ENCODE peak calls at places on chromosome 21, in ten cellular contexts. I is stimulated activated CD4-positive, alpha-beta T cell treated with anti-CD3 and anti-CD28 coated beads, Interleukin-4, amount 100 ng/mL, for 4 hours; S is aorta; R is right cardiac atrium; D is PC-3; K is GM12892; N is iPS-NIHi11; Q is AG04450; H is T follicular helper cell; Z is HS-5. L is an unnamed sample.

GRCh38 chr21:43847301-43847700 is 17.7 kb upstream of the AGPAT3 start:
- DNase-seq in I (no peak), S (no peak), R (no peak), D (no peak), K (no peak), N (no peak), Q (no peak), H (no peak), Z (no peak), L (no peak)

GRCh38 chr21:39137248-39138186 is 45.7 kb downstream of the PSMG1 start:
- DNase-seq in I (no peak), S (no peak), R (no peak), D (peak), K (no peak), N (peak), Q (no peak), H (no peak), Z (no peak), L (no peak)

GRCh38 chr21:45821315-45822001 is 160.1 kb upstream of the COL6A1 start:
- DNase-seq in I (no peak), S (peak), R (no peak), D (no peak), K (no peak), N (no peak), Q (no peak), H (no peak), Z (no peak), L (no peak)

GRCh38 chr21:42565886-42566523 is 52.4 kb downstream of the SLC37A1 start:
- DNase-seq in I (no peak), S (peak), R (no peak), D (no peak), K (no peak), N (no peak), Q (no peak), H (no peak), Z (no peak), L (no peak)

GRCh38 chr21:41970099-41970391 is 16.2 kb upstream of the C2CD2 start:
- DNase-seq in I (no peak), S (no peak), R (no peak), D (no peak), K (no peak), N (no peak), Q (no peak), H (no peak), Z (no peak), L (no peak)

GRCh38 chr21:25508364-25508763 is 98.9 kb downstream of the MRPL39 start:
- DNase-seq in I (no peak), S (no peak), R (no peak), D (no peak), K (no peak), N (no peak), Q (no peak), H (no peak), Z (no peak), L (no peak)

GRCh38 chr21:35377505-35378090 is 328.5 kb upstream of the RUNX1 start:
- DNase-seq in I (no peak), S (no peak), R (no peak), D (no peak), K (no peak), N (no peak), Q (no peak), H (no peak), Z (no peak), L (no peak)

GRCh38 chr21:41874611-41875010 is 4.5 kb downstream of the PRDM15 start:
- DNase-seq in I (no peak), S (no peak), R (no peak), D (no peak), K (no peak), N (no peak), Q (no peak), H (no peak), Z (no peak), L (no peak)

GRCh38 chr21:45386336-45386727 is 18.6 kb upstream of the COL18A1 start:
- DNase-seq in I (no peak), S (peak), R (no peak), D (peak), K (no peak), N (peak), Q (no peak), H (no peak), Z (no peak), L (no peak)

GRCh38 chr21:38619865-38620513 is 121.7 kb upstream of the ERG start:
- DNase-seq in I (no peak), S (peak), R (peak), D (peak), K (no peak), N (no peak), Q (no peak), H (no peak), Z (no peak), L (no peak)

GRCh38 chr21:34100337-34100736 is 27.0 kb downstream of the MRPS6 start:
- DNase-seq in I (no peak), S (no peak), R (no peak), D (no peak), K (no peak), N (no peak), Q (no peak), H (no peak), Z (no peak), L (no peak)

GRCh38 chr21:45370575-45370974 is 34.4 kb upstream of the COL18A1 start:
- DNase-seq in I (no peak), S (no peak), R (peak), D (no peak), K (no peak), N (no peak), Q (no peak), H (no peak), Z (no peak), L (no peak)

GRCh38 chr21:37874904-37875780 is 41.1 kb downstream of the KCNJ6 start:
- DNase-seq in I (no peak), S (no peak), R (no peak), D (no peak), K (no peak), N (no peak), Q (no peak), H (no peak), Z (no peak), L (no peak)

GRCh38 chr21:42562816-42563215 is 49.2 kb downstream of the SLC37A1 start:
- DNase-seq in I (no peak), S (peak), R (no peak), D (no peak), K (no peak), N (no peak), Q (no peak), H (no peak), Z (no peak), L (no peak)

GRCh38 chr21:30044447-30045064 is 104.8 kb upstream of the GRIK1 start:
- DNase-seq in I (no peak), S (no peak), R (no peak), D (peak), K (no peak), N (peak), Q (no peak), H (no peak), Z (peak), L (no peak)

GRCh38 chr21:43193651-43194302 is 25.0 kb downstream of the CRYAA start:
- DNase-seq in I (no peak), S (peak), R (peak), D (peak), K (no peak), N (no peak), Q (peak), H (no peak), Z (peak), L (no peak)

GRCh38 chr21:34702341-34702807 is 33.6 kb downstream of the CLIC6 start:
- DNase-seq in I (no peak), S (peak), R (peak), D (no peak), K (no peak), N (no peak), Q (peak), H (no peak), Z (peak), L (no peak)

GRCh38 chr21:37273911-37274690 is 7.0 kb upstream of the VPS26C start:
- DNase-seq in I (no peak), S (no peak), R (no peak), D (no peak), K (no peak), N (no peak), Q (no peak), H (no peak), Z (no peak), L (no peak)

GRCh38 chr21:38258803-38259485 is 2.2 kb downstream of the KCNJ15 start:
- DNase-seq in I (no peak), S (no peak), R (no peak), D (peak), K (no peak), N (no peak), Q (peak), H (no peak), Z (peak), L (no peak)

GRCh38 chr21:37974081-37974480 is 57.8 kb upstream of the KCNJ6 start:
- DNase-seq in I (no peak), S (no peak), R (no peak), D (peak), K (no peak), N (no peak), Q (no peak), H (no peak), Z (no peak), L (no peak)

GRCh38 chr21:15966651-15967050 is 236.9 kb downstream of the USP25 start:
- DNase-seq in I (no peak), S (no peak), R (no peak), D (no peak), K (no peak), N (no peak), Q (no peak), H (no peak), Z (no peak), L (no peak)

GRCh38 chr21:35027558-35028450 is 21.3 kb downstream of the RUNX1 start:
- DNase-seq in I (no peak), S (no peak), R (no peak), D (no peak), K (no peak), N (no peak), Q (no peak), H (no peak), Z (no peak), L (no peak)